ENCODE peak calls at places on chromosomes 5 and 9, in six cellular contexts. One of them, this sample, is unnamed.

GRCh38 chr5:147629196-147629595 is 119.3 kb upstream of the DPYSL3 start:
- DNase-seq in erythroblast: no peak
- DNase-seq in colonic mucosa: no peak
- DNase-seq in NCI-H2081 treated with DMSO at 0.1 percent for 48 hours: no peak
- DNase-seq in A549: no peak
- DNase-seq in glutamatergic neuron: no peak
- DNase-seq in this sample: no peak

GRCh38 chr9:113578877-113579269 is 115.3 kb downstream of the RGS3 start:
- DNase-seq in erythroblast: no peak
- DNase-seq in colonic mucosa: peak; percentile 67
- DNase-seq in NCI-H2081 treated with DMSO at 0.1 percent for 48 hours: no peak
- DNase-seq in A549: peak; percentile 78
- DNase-seq in glutamatergic neuron: no peak
- DNase-seq in this sample: no peak

GRCh38 chr9:91839926-91840464 is 110.0 kb downstream of the ROR2 start:
- DNase-seq in erythroblast: no peak
- DNase-seq in colonic mucosa: no peak
- DNase-seq in NCI-H2081 treated with DMSO at 0.1 percent for 48 hours: no peak
- DNase-seq in A549: no peak
- DNase-seq in glutamatergic neuron: no peak
- DNase-seq in this sample: no peak

GRCh38 chr9:76453785-76454184 is 5.2 kb upstream of the GCNT1 start:
- DNase-seq in erythroblast: no peak
- DNase-seq in colonic mucosa: no peak
- DNase-seq in NCI-H2081 treated with DMSO at 0.1 percent for 48 hours: no peak
- DNase-seq in A549: no peak
- DNase-seq in glutamatergic neuron: no peak
- DNase-seq in this sample: no peak

GRCh38 chr5:64210866-64211265 is 45.2 kb downstream of the RNF180 start:
- DNase-seq in erythroblast: no peak
- DNase-seq in colonic mucosa: no peak
- DNase-seq in NCI-H2081 treated with DMSO at 0.1 percent for 48 hours: no peak
- DNase-seq in A549: no peak
- DNase-seq in glutamatergic neuron: no peak
- DNase-seq in this sample: no peak

GRCh38 chr5:72366324-72366976 is 46.3 kb downstream of the PTCD2 start:
- DNase-seq in erythroblast: peak; percentile 76
- DNase-seq in colonic mucosa: peak; percentile 69
- DNase-seq in NCI-H2081 treated with DMSO at 0.1 percent for 48 hours: peak; percentile 2
- DNase-seq in A549: peak; percentile 52
- DNase-seq in glutamatergic neuron: peak; percentile 43
- DNase-seq in this sample: peak; percentile 48

GRCh38 chr5:76601470-76601869 is 21.7 kb downstream of the F2RL2 start:
- DNase-seq in erythroblast: peak; percentile 64
- DNase-seq in colonic mucosa: peak; percentile 31
- DNase-seq in NCI-H2081 treated with DMSO at 0.1 percent for 48 hours: no peak
- DNase-seq in A549: peak; percentile 63
- DNase-seq in glutamatergic neuron: no peak
- DNase-seq in this sample: peak; percentile 2

GRCh38 chr9:27527702-27528277 is 1.8 kb downstream of the MOB3B start:
- DNase-seq in erythroblast: peak; percentile 27
- DNase-seq in colonic mucosa: no peak
- DNase-seq in NCI-H2081 treated with DMSO at 0.1 percent for 48 hours: no peak
- DNase-seq in A549: no peak
- DNase-seq in glutamatergic neuron: no peak
- DNase-seq in this sample: no peak

GRCh38 chr5:149938791-149939358 is 5.7 kb downstream of the PDE6A start:
- DNase-seq in erythroblast: peak; percentile 51
- DNase-seq in colonic mucosa: no peak
- DNase-seq in NCI-H2081 treated with DMSO at 0.1 percent for 48 hours: no peak
- DNase-seq in A549: peak; percentile 88
- DNase-seq in glutamatergic neuron: no peak
- DNase-seq in this sample: no peak

GRCh38 chr5:107605596-107606125 is 65.1 kb downstream of the EFNA5 start:
- DNase-seq in erythroblast: no peak
- DNase-seq in colonic mucosa: no peak
- DNase-seq in NCI-H2081 treated with DMSO at 0.1 percent for 48 hours: no peak
- DNase-seq in A549: no peak
- DNase-seq in glutamatergic neuron: no peak
- DNase-seq in this sample: no peak

GRCh38 chr9:133634024-133634691 is 2.0 kb upstream of the DBH start:
- DNase-seq in erythroblast: no peak
- DNase-seq in colonic mucosa: no peak
- DNase-seq in NCI-H2081 treated with DMSO at 0.1 percent for 48 hours: no peak
- DNase-seq in A549: no peak
- DNase-seq in glutamatergic neuron: no peak
- DNase-seq in this sample: peak; percentile 31

GRCh38 chr5:68652507-68652906 is 437.0 kb downstream of the PIK3R1 start:
- DNase-seq in erythroblast: no peak
- DNase-seq in colonic mucosa: peak; percentile 40
- DNase-seq in NCI-H2081 treated with DMSO at 0.1 percent for 48 hours: no peak
- DNase-seq in A549: no peak
- DNase-seq in glutamatergic neuron: no peak
- DNase-seq in this sample: no peak

GRCh38 chr9:127106493-127106855 is 16.0 kb downstream of the ANGPTL2 start:
- DNase-seq in erythroblast: no peak
- DNase-seq in colonic mucosa: no peak
- DNase-seq in NCI-H2081 treated with DMSO at 0.1 percent for 48 hours: no peak
- DNase-seq in A549: no peak
- DNase-seq in glutamatergic neuron: no peak
- DNase-seq in this sample: no peak

GRCh38 chr5:17315710-17316221 is 98.3 kb downstream of the BASP1 start:
- DNase-seq in erythroblast: no peak
- DNase-seq in colonic mucosa: no peak
- DNase-seq in NCI-H2081 treated with DMSO at 0.1 percent for 48 hours: no peak
- DNase-seq in A549: no peak
- DNase-seq in glutamatergic neuron: no peak
- DNase-seq in this sample: no peak

GRCh38 chr5:135705230-135705631 is 126.4 kb upstream of the CXCL14 start:
- DNase-seq in erythroblast: no peak
- DNase-seq in colonic mucosa: no peak
- DNase-seq in NCI-H2081 treated with DMSO at 0.1 percent for 48 hours: no peak
- DNase-seq in A549: no peak
- DNase-seq in glutamatergic neuron: no peak
- DNase-seq in this sample: no peak

GRCh38 chr9:130835441-130836298 is 616 bp downstream of the ABL1 start:
- DNase-seq in erythroblast: peak; percentile 82
- DNase-seq in colonic mucosa: no peak
- DNase-seq in NCI-H2081 treated with DMSO at 0.1 percent for 48 hours: no peak
- DNase-seq in A549: peak; percentile 45
- DNase-seq in glutamatergic neuron: peak; percentile 57
- DNase-seq in this sample: no peak

GRCh38 chr5:142117579-142118420 is 9.2 kb downstream of the NDFIP1 start:
- DNase-seq in erythroblast: no peak
- DNase-seq in colonic mucosa: no peak
- DNase-seq in NCI-H2081 treated with DMSO at 0.1 percent for 48 hours: no peak
- DNase-seq in A549: no peak
- DNase-seq in glutamatergic neuron: no peak
- DNase-seq in this sample: no peak

GRCh38 chr5:120358949-120359348 is 105.2 kb upstream of the PRR16 start:
- DNase-seq in erythroblast: no peak
- DNase-seq in colonic mucosa: no peak
- DNase-seq in NCI-H2081 treated with DMSO at 0.1 percent for 48 hours: no peak
- DNase-seq in A549: no peak
- DNase-seq in glutamatergic neuron: no peak
- DNase-seq in this sample: no peak

GRCh38 chr5:130227699-130228098 is 323.4 kb downstream of the CHSY3 start:
- DNase-seq in erythroblast: no peak
- DNase-seq in colonic mucosa: no peak
- DNase-seq in NCI-H2081 treated with DMSO at 0.1 percent for 48 hours: no peak
- DNase-seq in A549: no peak
- DNase-seq in glutamatergic neuron: no peak
- DNase-seq in this sample: no peak

GRCh38 chr5:79069488-79070001 is at the start of the genes BHMT2 and DMGDH:
- DNase-seq in erythroblast: peak; percentile 40
- DNase-seq in colonic mucosa: no peak
- DNase-seq in NCI-H2081 treated with DMSO at 0.1 percent for 48 hours: no peak
- DNase-seq in A549: no peak
- DNase-seq in glutamatergic neuron: no peak
- DNase-seq in this sample: no peak

GRCh38 chr9:24708808-24709207 is 163.1 kb upstream of the IZUMO3 start:
- DNase-seq in erythroblast: no peak
- DNase-seq in colonic mucosa: no peak
- DNase-seq in NCI-H2081 treated with DMSO at 0.1 percent for 48 hours: no peak
- DNase-seq in A549: no peak
- DNase-seq in glutamatergic neuron: no peak
- DNase-seq in this sample: no peak

GRCh38 chr5:76716456-76717157 is 681 bp downstream of the F2R start:
- DNase-seq in erythroblast: peak; percentile 16
- DNase-seq in colonic mucosa: peak; percentile 44
- DNase-seq in NCI-H2081 treated with DMSO at 0.1 percent for 48 hours: no peak
- DNase-seq in A549: no peak
- DNase-seq in glutamatergic neuron: peak; percentile 59
- DNase-seq in this sample: no peak

GRCh38 chr5:87411586-87412416 is 929 bp downstream of the CCNH start:
- DNase-seq in erythroblast: peak; percentile 74
- DNase-seq in colonic mucosa: peak; percentile 57
- DNase-seq in NCI-H2081 treated with DMSO at 0.1 percent for 48 hours: no peak
- DNase-seq in A549: peak; percentile 4
- DNase-seq in glutamatergic neuron: no peak
- DNase-seq in this sample: no peak

GRCh38 chr5:132457371-132458225 is 33.0 kb downstream of the IRF1 start:
- DNase-seq in erythroblast: peak; percentile 81
- DNase-seq in colonic mucosa: no peak
- DNase-seq in NCI-H2081 treated with DMSO at 0.1 percent for 48 hours: no peak
- DNase-seq in A549: no peak
- DNase-seq in glutamatergic neuron: no peak
- DNase-seq in this sample: no peak

GRCh38 chr5:6859001-6859400 is 145.8 kb downstream of the TENT4A start:
- DNase-seq in erythroblast: no peak
- DNase-seq in colonic mucosa: no peak
- DNase-seq in NCI-H2081 treated with DMSO at 0.1 percent for 48 hours: no peak
- DNase-seq in A549: no peak
- DNase-seq in glutamatergic neuron: peak; percentile 32
- DNase-seq in this sample: no peak

GRCh38 chr5:170960567-170960966 is 98.7 kb downstream of the RANBP17 start:
- DNase-seq in erythroblast: peak; percentile 38
- DNase-seq in colonic mucosa: no peak
- DNase-seq in NCI-H2081 treated with DMSO at 0.1 percent for 48 hours: no peak
- DNase-seq in A549: no peak
- DNase-seq in glutamatergic neuron: no peak
- DNase-seq in this sample: no peak

GRCh38 chr9:5453673-5454072 is 3.3 kb downstream of the CD274 start:
- DNase-seq in erythroblast: no peak
- DNase-seq in colonic mucosa: no peak
- DNase-seq in NCI-H2081 treated with DMSO at 0.1 percent for 48 hours: no peak
- DNase-seq in A549: no peak
- DNase-seq in glutamatergic neuron: no peak
- DNase-seq in this sample: no peak

GRCh38 chr9:138022121-138022741 is 144.6 kb downstream of the CACNA1B start:
- DNase-seq in erythroblast: peak; percentile 19
- DNase-seq in colonic mucosa: no peak
- DNase-seq in NCI-H2081 treated with DMSO at 0.1 percent for 48 hours: no peak
- DNase-seq in A549: peak; percentile 34
- DNase-seq in glutamatergic neuron: peak; percentile 72
- DNase-seq in this sample: no peak

GRCh38 chr9:135130266-135130976 is 43.0 kb downstream of the OLFM1 start:
- DNase-seq in erythroblast: peak; percentile 11
- DNase-seq in colonic mucosa: peak; percentile 26
- DNase-seq in NCI-H2081 treated with DMSO at 0.1 percent for 48 hours: no peak
- DNase-seq in A549: no peak
- DNase-seq in glutamatergic neuron: no peak
- DNase-seq in this sample: no peak

GRCh38 chr9:132857601-132858342 is 20.3 kb downstream of the AK8 start:
- DNase-seq in erythroblast: peak; percentile 26
- DNase-seq in colonic mucosa: no peak
- DNase-seq in NCI-H2081 treated with DMSO at 0.1 percent for 48 hours: no peak
- DNase-seq in A549: no peak
- DNase-seq in glutamatergic neuron: peak; percentile 31
- DNase-seq in this sample: no peak

GRCh38 chr9:4939118-4939561 is 45.9 kb upstream of the JAK2 start:
- DNase-seq in erythroblast: no peak
- DNase-seq in colonic mucosa: no peak
- DNase-seq in NCI-H2081 treated with DMSO at 0.1 percent for 48 hours: no peak
- DNase-seq in A549: no peak
- DNase-seq in glutamatergic neuron: no peak
- DNase-seq in this sample: no peak

GRCh38 chr5:10467281-10468198 is 25.9 kb downstream of the ROPN1L start:
- DNase-seq in erythroblast: no peak
- DNase-seq in colonic mucosa: no peak
- DNase-seq in NCI-H2081 treated with DMSO at 0.1 percent for 48 hours: no peak
- DNase-seq in A549: no peak
- DNase-seq in glutamatergic neuron: no peak
- DNase-seq in this sample: no peak

GRCh38 chr9:37618817-37619216 is 26.4 kb upstream of the TOMM5 start:
- DNase-seq in erythroblast: no peak
- DNase-seq in colonic mucosa: no peak
- DNase-seq in NCI-H2081 treated with DMSO at 0.1 percent for 48 hours: no peak
- DNase-seq in A549: no peak
- DNase-seq in glutamatergic neuron: no peak
- DNase-seq in this sample: no peak

GRCh38 chr5:53733853-53734252 is 173.4 kb downstream of the NDUFS4 start:
- DNase-seq in erythroblast: no peak
- DNase-seq in colonic mucosa: no peak
- DNase-seq in NCI-H2081 treated with DMSO at 0.1 percent for 48 hours: no peak
- DNase-seq in A549: no peak
- DNase-seq in glutamatergic neuron: no peak
- DNase-seq in this sample: no peak

GRCh38 chr9:121441163-121441562 is 58.5 kb downstream of the GGTA1 start:
- DNase-seq in erythroblast: no peak
- DNase-seq in colonic mucosa: no peak
- DNase-seq in NCI-H2081 treated with DMSO at 0.1 percent for 48 hours: no peak
- DNase-seq in A549: no peak
- DNase-seq in glutamatergic neuron: no peak
- DNase-seq in this sample: no peak

GRCh38 chr5:180799902-180800801 is 2.5 kb downstream of the MGAT1 start:
- DNase-seq in erythroblast: peak; percentile 58
- DNase-seq in colonic mucosa: peak; percentile 16
- DNase-seq in NCI-H2081 treated with DMSO at 0.1 percent for 48 hours: no peak
- DNase-seq in A549: no peak
- DNase-seq in glutamatergic neuron: no peak
- DNase-seq in this sample: no peak

GRCh38 chr5:82312373-82312856 is 34.3 kb upstream of the RPS23 start:
- DNase-seq in erythroblast: peak; percentile 68
- DNase-seq in colonic mucosa: peak; percentile 69
- DNase-seq in NCI-H2081 treated with DMSO at 0.1 percent for 48 hours: no peak
- DNase-seq in A549: peak; percentile 40
- DNase-seq in glutamatergic neuron: peak; percentile 81
- DNase-seq in this sample: peak; percentile 14

GRCh38 chr5:6427689-6428088 is 21.0 kb upstream of the UBE2QL1 start:
- DNase-seq in erythroblast: no peak
- DNase-seq in colonic mucosa: no peak
- DNase-seq in NCI-H2081 treated with DMSO at 0.1 percent for 48 hours: no peak
- DNase-seq in A549: no peak
- DNase-seq in glutamatergic neuron: no peak
- DNase-seq in this sample: no peak

GRCh38 chr5:116675628-116675910 is 100.9 kb upstream of the SEMA6A start:
- DNase-seq in erythroblast: no peak
- DNase-seq in colonic mucosa: no peak
- DNase-seq in NCI-H2081 treated with DMSO at 0.1 percent for 48 hours: no peak
- DNase-seq in A549: no peak
- DNase-seq in glutamatergic neuron: no peak
- DNase-seq in this sample: no peak